ENCODE peak calls at places on chromosomes 3 and 15, in eight cellular contexts. One of them, this sample, is unnamed.

GRCh38 chr3:114846252-114846651 is 300.8 kb downstream of the ZBTB20 start:
- DNase-seq in transverse colon: no peak
- DNase-seq in IMR-90: no peak
- DNase-seq in breast epithelium: no peak
- DNase-seq in A673: no peak
- DNase-seq in lower lobe of right lung: no peak
- DNase-seq in A549: no peak
- DNase-seq in ovary: no peak
- DNase-seq in this sample: no peak

GRCh38 chr15:68209735-68210408 is 4.7 kb upstream of the CALML4 start:
- DNase-seq in transverse colon: no peak
- DNase-seq in IMR-90: no peak
- DNase-seq in breast epithelium: peak; percentile 27
- DNase-seq in A673: no peak
- DNase-seq in lower lobe of right lung: no peak
- DNase-seq in A549: no peak
- DNase-seq in ovary: no peak
- DNase-seq in this sample: no peak

GRCh38 chr3:185630182-185630622 is 44.1 kb downstream of the SENP2 start:
- DNase-seq in transverse colon: peak; percentile 49
- DNase-seq in IMR-90: peak; percentile 53
- DNase-seq in breast epithelium: no peak
- DNase-seq in A673: peak; percentile 40
- DNase-seq in lower lobe of right lung: peak; percentile 45
- DNase-seq in A549: peak; percentile 25
- DNase-seq in ovary: peak; percentile 57
- DNase-seq in this sample: peak; percentile 39

GRCh38 chr3:182370949-182371348 is 422.4 kb upstream of the ATP11B start:
- DNase-seq in transverse colon: no peak
- DNase-seq in IMR-90: no peak
- DNase-seq in breast epithelium: no peak
- DNase-seq in A673: no peak
- DNase-seq in lower lobe of right lung: no peak
- DNase-seq in A549: no peak
- DNase-seq in ovary: no peak
- DNase-seq in this sample: no peak

GRCh38 chr3:27544372-27544865 is 60.2 kb upstream of the SLC4A7 start:
- DNase-seq in transverse colon: no peak
- DNase-seq in IMR-90: peak; percentile 68
- DNase-seq in breast epithelium: no peak
- DNase-seq in A673: peak; percentile 65
- DNase-seq in lower lobe of right lung: no peak
- DNase-seq in A549: no peak
- DNase-seq in ovary: no peak
- DNase-seq in this sample: no peak

GRCh38 chr3:72996121-72996472 is 514 bp upstream of the PPP4R2 start:
- DNase-seq in transverse colon: peak; percentile 61
- DNase-seq in IMR-90: no peak
- DNase-seq in breast epithelium: no peak
- DNase-seq in A673: no peak
- DNase-seq in lower lobe of right lung: peak; percentile 54
- DNase-seq in A549: no peak
- DNase-seq in ovary: peak; percentile 64
- DNase-seq in this sample: peak; percentile 44

GRCh38 chr15:37125143-37125542 is 24.8 kb upstream of the MEIS2 start:
- DNase-seq in transverse colon: no peak
- DNase-seq in IMR-90: peak; percentile 66
- DNase-seq in breast epithelium: no peak
- DNase-seq in A673: no peak
- DNase-seq in lower lobe of right lung: no peak
- DNase-seq in A549: no peak
- DNase-seq in ovary: no peak
- DNase-seq in this sample: no peak

GRCh38 chr15:87764461-87765236 is 491.9 kb downstream of the NTRK3 start:
- DNase-seq in transverse colon: no peak
- DNase-seq in IMR-90: peak; percentile 72
- DNase-seq in breast epithelium: no peak
- DNase-seq in A673: peak; percentile 46
- DNase-seq in lower lobe of right lung: no peak
- DNase-seq in A549: peak; percentile 17
- DNase-seq in ovary: no peak
- DNase-seq in this sample: no peak

GRCh38 chr3:48460517-48460902 is 14.0 kb downstream of the ATRIP start:
- DNase-seq in transverse colon: no peak
- DNase-seq in IMR-90: no peak
- DNase-seq in breast epithelium: no peak
- DNase-seq in A673: no peak
- DNase-seq in lower lobe of right lung: no peak
- DNase-seq in A549: no peak
- DNase-seq in ovary: no peak
- DNase-seq in this sample: no peak

GRCh38 chr3:33537135-33537534 is 96.9 kb upstream of the UBP1 start:
- DNase-seq in transverse colon: no peak
- DNase-seq in IMR-90: no peak
- DNase-seq in breast epithelium: no peak
- DNase-seq in A673: no peak
- DNase-seq in lower lobe of right lung: no peak
- DNase-seq in A549: no peak
- DNase-seq in ovary: no peak
- DNase-seq in this sample: no peak

GRCh38 chr15:40871749-40872617 is 2.1 kb downstream of the RHOV start:
- DNase-seq in transverse colon: peak; percentile 77
- DNase-seq in IMR-90: no peak
- DNase-seq in breast epithelium: peak; percentile 89
- DNase-seq in A673: no peak
- DNase-seq in lower lobe of right lung: peak; percentile 65
- DNase-seq in A549: no peak
- DNase-seq in ovary: no peak
- DNase-seq in this sample: no peak

GRCh38 chr3:106913966-106914365 is 463.3 kb upstream of the CCDC54 start:
- DNase-seq in transverse colon: no peak
- DNase-seq in IMR-90: no peak
- DNase-seq in breast epithelium: no peak
- DNase-seq in A673: no peak
- DNase-seq in lower lobe of right lung: no peak
- DNase-seq in A549: no peak
- DNase-seq in ovary: no peak
- DNase-seq in this sample: no peak

GRCh38 chr3:33758278-33758677 is 40.2 kb upstream of the PDCD6IP start:
- DNase-seq in transverse colon: no peak
- DNase-seq in IMR-90: no peak
- DNase-seq in breast epithelium: no peak
- DNase-seq in A673: no peak
- DNase-seq in lower lobe of right lung: no peak
- DNase-seq in A549: no peak
- DNase-seq in ovary: no peak
- DNase-seq in this sample: no peak

GRCh38 chr3:133897547-133897946 is 1.9 kb upstream of the RAB6B start:
- DNase-seq in transverse colon: no peak
- DNase-seq in IMR-90: no peak
- DNase-seq in breast epithelium: no peak
- DNase-seq in A673: no peak
- DNase-seq in lower lobe of right lung: no peak
- DNase-seq in A549: no peak
- DNase-seq in ovary: no peak
- DNase-seq in this sample: no peak

GRCh38 chr15:25543156-25543555 is 104.3 kb upstream of the UBE3A start:
- DNase-seq in transverse colon: peak; percentile 31
- DNase-seq in IMR-90: peak; percentile 39
- DNase-seq in breast epithelium: peak; percentile 61
- DNase-seq in A673: peak; percentile 9
- DNase-seq in lower lobe of right lung: no peak
- DNase-seq in A549: no peak
- DNase-seq in ovary: peak; percentile 26
- DNase-seq in this sample: peak; percentile 63
- TF ChIP-seq CTCF in transverse colon: no peak
- TF ChIP-seq CTCF in IMR-90: no peak
- TF ChIP-seq CTCF in breast epithelium: no peak
- TF ChIP-seq CTCF in A673: no peak
- TF ChIP-seq CTCF in lower lobe of right lung: no peak
- TF ChIP-seq CTCF in A549: no peak
- TF ChIP-seq CTCF in ovary: no peak
- TF ChIP-seq CTCF in this sample: no peak

DNA sequence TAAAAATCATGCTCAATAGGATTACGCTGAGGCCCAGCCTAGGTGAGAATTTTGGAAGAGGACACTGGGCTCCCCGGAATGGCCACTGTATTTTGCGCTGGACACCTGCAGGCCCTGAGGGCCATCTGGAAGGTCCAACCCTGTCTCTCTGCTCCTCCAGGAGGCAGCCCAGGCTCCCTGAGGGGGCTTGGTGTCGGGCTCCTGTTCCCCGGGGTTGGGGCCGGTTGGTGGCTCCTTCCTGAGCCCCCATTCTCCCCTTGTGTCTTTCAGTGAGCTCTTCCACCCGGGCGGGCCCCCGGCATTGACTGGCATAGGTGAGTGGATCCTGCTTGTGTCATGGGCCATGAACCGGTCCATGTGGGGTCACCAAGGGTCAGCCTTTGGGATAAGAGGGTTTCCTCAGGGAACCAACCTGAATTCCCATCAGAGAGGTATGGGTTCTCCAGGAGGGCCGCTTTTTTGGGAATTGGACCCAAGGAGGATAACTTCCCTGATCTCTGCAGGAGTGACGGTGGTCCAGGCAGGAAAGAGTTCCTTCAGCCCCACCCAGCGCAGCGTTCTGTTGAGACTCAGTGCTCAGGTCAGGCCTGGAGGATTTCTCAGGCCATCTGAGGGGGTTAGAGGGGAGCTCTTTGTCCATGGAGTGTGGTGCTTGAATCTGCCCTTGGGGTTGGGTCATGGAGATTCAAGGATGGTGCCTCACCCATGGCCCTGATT is 187.8 kb downstream of the UBE3A start:
- DNase-seq in transverse colon: no peak
- DNase-seq in IMR-90: no peak
- DNase-seq in breast epithelium: peak; percentile 20
- DNase-seq in A673: no peak
- DNase-seq in lower lobe of right lung: peak; percentile 30
- DNase-seq in A549: no peak
- DNase-seq in ovary: peak; percentile 1
- DNase-seq in this sample: no peak
- H3K27ac ChIP-seq in transverse colon: no peak overlapping the region
- H3K27ac ChIP-seq in IMR-90: no peak overlapping the region
- H3K27ac ChIP-seq in breast epithelium: no peak overlapping the region
- H3K27ac ChIP-seq in A673: no peak overlapping the region
- H3K27ac ChIP-seq in lower lobe of right lung: no peak overlapping the region
- H3K27ac ChIP-seq in A549: no peak overlapping the region
- H3K27ac ChIP-seq in ovary: no peak overlapping the region
- H3K27ac ChIP-seq in this sample: no peak overlapping the region

GRCh38 chr3:17431004-17431403 is 311.4 kb downstream of the TBC1D5 start:
- DNase-seq in transverse colon: no peak
- DNase-seq in IMR-90: peak; percentile 53
- DNase-seq in breast epithelium: no peak
- DNase-seq in A673: peak; percentile 43
- DNase-seq in lower lobe of right lung: no peak
- DNase-seq in A549: peak; percentile 60
- DNase-seq in ovary: no peak
- DNase-seq in this sample: no peak
- TF ChIP-seq CTCF in transverse colon: peak; percentile 41
- TF ChIP-seq CTCF in IMR-90: peak; percentile 55
- TF ChIP-seq CTCF in breast epithelium: peak; percentile 19
- TF ChIP-seq CTCF in A673: peak; percentile 63
- TF ChIP-seq CTCF in lower lobe of right lung: peak; percentile 39
- TF ChIP-seq CTCF in A549: peak; percentile 70
- TF ChIP-seq CTCF in ovary: peak; percentile 16
- TF ChIP-seq CTCF in this sample: peak; percentile 39

GRCh38 chr3:60752800-60753199 is 498.5 kb downstream of the FHIT start:
- DNase-seq in transverse colon: no peak
- DNase-seq in IMR-90: peak; percentile 4
- DNase-seq in breast epithelium: no peak
- DNase-seq in A673: no peak
- DNase-seq in lower lobe of right lung: no peak
- DNase-seq in A549: no peak
- DNase-seq in ovary: no peak
- DNase-seq in this sample: no peak

GRCh38 chr3:60746043-60746638 is 505.1 kb downstream of the FHIT start:
- DNase-seq in transverse colon: no peak
- DNase-seq in IMR-90: no peak
- DNase-seq in breast epithelium: no peak
- DNase-seq in A673: no peak
- DNase-seq in lower lobe of right lung: no peak
- DNase-seq in A549: no peak
- DNase-seq in ovary: no peak
- DNase-seq in this sample: no peak

GRCh38 chr3:60743631-60744164 is 507.6 kb downstream of the FHIT start:
- DNase-seq in transverse colon: no peak
- DNase-seq in IMR-90: no peak
- DNase-seq in breast epithelium: no peak
- DNase-seq in A673: no peak
- DNase-seq in lower lobe of right lung: no peak
- DNase-seq in A549: no peak
- DNase-seq in ovary: no peak
- DNase-seq in this sample: no peak

GRCh38 chr3:60742606-60743145 is 508.6 kb downstream of the FHIT start:
- DNase-seq in transverse colon: no peak
- DNase-seq in IMR-90: peak; percentile 47
- DNase-seq in breast epithelium: no peak
- DNase-seq in A673: no peak
- DNase-seq in lower lobe of right lung: no peak
- DNase-seq in A549: peak; percentile 9
- DNase-seq in ovary: no peak
- DNase-seq in this sample: no peak

GRCh38 chr3:60746690-60747416 is 504.4 kb downstream of the FHIT start:
- DNase-seq in transverse colon: no peak
- DNase-seq in IMR-90: peak; percentile 16
- DNase-seq in breast epithelium: no peak
- DNase-seq in A673: no peak
- DNase-seq in lower lobe of right lung: no peak
- DNase-seq in A549: no peak
- DNase-seq in ovary: no peak
- DNase-seq in this sample: no peak
- H3K27ac ChIP-seq in transverse colon: no peak overlapping the region
- H3K27ac ChIP-seq in IMR-90: no peak overlapping the region
- H3K27ac ChIP-seq in breast epithelium: peak overlapping the region; percentile 30
- H3K27ac ChIP-seq in A673: no peak overlapping the region
- H3K27ac ChIP-seq in lower lobe of right lung: no peak overlapping the region
- H3K27ac ChIP-seq in A549: no peak overlapping the region
- H3K27ac ChIP-seq in ovary: no peak overlapping the region
- H3K27ac ChIP-seq in this sample: no peak overlapping the region